ENCODE peak calls at places on chromosomes 4 and X, in four cellular contexts. F is mesendoderm, I is neural progenitor cell, L is mammary epithelial cell. D is an unnamed sample.
A peak's percentile ranks its signal among the peaks of the same experiment; 100 is the strongest.

GRCh38 chr4:89316931-89317366 is 9.3 kb upstream of the GPRIN3 start:
- DNase-seq in F (peak; percentile 21), I (no peak), L (no peak), D (no peak)

GRCh38 chr4:113162089-113162488 is 112.6 kb downstream of the ANK2 start:
- DNase-seq in F (no peak), I (no peak), L (peak; percentile 43), D (no peak)

GRCh38 chrX:94178145-94178790 is 504.3 kb downstream of the FAM133A start:
- DNase-seq in F (no peak), I (no peak), L (peak; percentile 72), D (no peak)

GRCh38 chrX:39905475-39905889 is 192.3 kb downstream of the BCOR start:
- DNase-seq in F (no peak), I (no peak), L (no peak), D (no peak)

GRCh38 chr4:173237152-173237551 is 68.5 kb downstream of the GALNT7 start:
- DNase-seq in F (no peak), I (no peak), L (peak; percentile 33), D (no peak)

GRCh38 chrX:78327370-78328048 is at the start of gene CYSLTR1:
- DNase-seq in F (no peak), I (peak; percentile 1), L (no peak), D (no peak)

GRCh38 chr4:83722730-83723269 is 186.9 kb downstream of the GPAT3 start:
- DNase-seq in F (no peak), I (no peak), L (no peak), D (no peak)

GRCh38 chrX:17369294-17369693 is 5.7 kb upstream of the NHS start:
- DNase-seq in F (no peak), I (no peak), L (no peak), D (no peak)

GRCh38 chr4:58138786-58139185 is 1028.6 kb upstream of the IGFBP7 start:
- DNase-seq in F (no peak), I (no peak), L (no peak), D (no peak)

GRCh38 chr4:108149588-108150380 is 18.9 kb downstream of the LEF1 start:
- DNase-seq in F (no peak), I (no peak), L (no peak), D (no peak)

GRCh38 chrX:22392176-22392814 is 119.6 kb downstream of the CBLL2 start:
- DNase-seq in F (no peak), I (no peak), L (no peak), D (no peak)

GRCh38 chrX:154529206-154529612 is 13.2 kb upstream of the FAM3A start:
- DNase-seq in F (no peak), I (no peak), L (no peak), D (peak; percentile 69)

GRCh38 chr4:54475546-54475945 is 182.2 kb upstream of the KIT start:
- DNase-seq in F (peak; percentile 29), I (no peak), L (no peak), D (no peak)

GRCh38 chrX:23332101-23332887 is 2.4 kb upstream of the PTCHD1 start:
- DNase-seq in F (no peak), I (peak; percentile 29), L (no peak), D (no peak)

GRCh38 chr4:89868999-89869589 is 25.6 kb upstream of the MMRN1 start:
- DNase-seq in F (no peak), I (no peak), L (no peak), D (no peak)

GRCh38 chr4:158172558-158173258 is at the start of gene GASK1B:
- DNase-seq in F (peak; percentile 74), I (peak; percentile 49), L (peak; percentile 42), D (peak; percentile 29)

GRCh38 chrX:31243804-31244203 is 172.0 kb upstream of the FTHL17 start:
- DNase-seq in F (no peak), I (no peak), L (no peak), D (no peak)

GRCh38 chr4:95478679-95479078 is 70.1 kb downstream of the UNC5C start:
- DNase-seq in F (peak; percentile 49), I (no peak), L (no peak), D (no peak)

GRCh38 chr4:78645853-78646757 is 94.5 kb downstream of the ANXA3 start:
- DNase-seq in F (no peak), I (no peak), L (peak; percentile 93), D (peak; percentile 78)

GRCh38 chr4:59517007-59517406 is 1683.1 kb upstream of the ADGRL3 start:
- DNase-seq in F (no peak), I (no peak), L (no peak), D (no peak)

GRCh38 chr4:184544711-184545409 is 70.5 kb upstream of the IRF2 start:
- DNase-seq in F (peak; percentile 33), I (no peak), L (no peak), D (no peak)

GRCh38 chrX:39855748-39856129 is 242.0 kb downstream of the BCOR start:
- DNase-seq in F (peak; percentile 65), I (no peak), L (peak; percentile 19), D (no peak)

GRCh38 chrX:15674514-15674898 is 9.9 kb upstream of the CLTRN start:
- DNase-seq in F (no peak), I (peak; percentile 92), L (peak; percentile 95), D (peak; percentile 89)

GRCh38 chr4:138096384-138097062 is 145.6 kb downstream of the SLC7A11 start:
- DNase-seq in F (no peak), I (no peak), L (no peak), D (no peak)

GRCh38 chrX:154526901-154527675 is 11.1 kb upstream of the FAM3A start:
- DNase-seq in F (peak; percentile 88), I (peak; percentile 88), L (peak; percentile 69), D (peak; percentile 83)

GRCh38 chrX:107627792-107628661 is at the start of gene PRPS1:
- DNase-seq in F (peak; percentile 98), I (peak; percentile 100), L (peak; percentile 90), D (peak; percentile 93)

GRCh38 chr4:159103406-159104131 is 690 bp downstream of the RAPGEF2 start:
- DNase-seq in F (peak; percentile 63), I (peak; percentile 78), L (peak; percentile 55), D (peak; percentile 40)

GRCh38 chrX:79413009-79413408 is 45.9 kb upstream of the ITM2A start:
- DNase-seq in F (peak; percentile 12), I (peak; percentile 22), L (peak; percentile 7), D (no peak)

GRCh38 chr4:94304365-94304971 is 38.2 kb downstream of the HPGDS start:
- DNase-seq in F (peak; percentile 25), I (peak; percentile 31), L (peak; percentile 15), D (peak; percentile 6)

GRCh38 chr4:179307297-179308136 is 1865.3 kb upstream of the AGA start:
- DNase-seq in F (peak; percentile 71), I (peak; percentile 71), L (peak; percentile 15), D (no peak)

GRCh38 chrX:154432210-154432609 is 3.7 kb downstream of the ATP6AP1 start:
- DNase-seq in F (no peak), I (no peak), L (no peak), D (no peak)

GRCh38 chr4:151315212-151315886 is 10.1 kb downstream of the SH3D19 start:
- DNase-seq in F (no peak), I (no peak), L (peak; percentile 56), D (no peak)

GRCh38 chrX:44244008-44244407 is 99.5 kb downstream of the EFHC2 start:
- DNase-seq in F (peak; percentile 26), I (peak; percentile 28), L (peak; percentile 26), D (no peak)

GRCh38 chrX:124194903-124195302 is 137.6 kb upstream of the TEX13D start:
- DNase-seq in F (no peak), I (no peak), L (no peak), D (no peak)
- H3K4me2 ChIP-seq in F (no peak overlapping the region), I (no peak overlapping the region), L (no peak overlapping the region), D (no peak overlapping the region)

DNA sequence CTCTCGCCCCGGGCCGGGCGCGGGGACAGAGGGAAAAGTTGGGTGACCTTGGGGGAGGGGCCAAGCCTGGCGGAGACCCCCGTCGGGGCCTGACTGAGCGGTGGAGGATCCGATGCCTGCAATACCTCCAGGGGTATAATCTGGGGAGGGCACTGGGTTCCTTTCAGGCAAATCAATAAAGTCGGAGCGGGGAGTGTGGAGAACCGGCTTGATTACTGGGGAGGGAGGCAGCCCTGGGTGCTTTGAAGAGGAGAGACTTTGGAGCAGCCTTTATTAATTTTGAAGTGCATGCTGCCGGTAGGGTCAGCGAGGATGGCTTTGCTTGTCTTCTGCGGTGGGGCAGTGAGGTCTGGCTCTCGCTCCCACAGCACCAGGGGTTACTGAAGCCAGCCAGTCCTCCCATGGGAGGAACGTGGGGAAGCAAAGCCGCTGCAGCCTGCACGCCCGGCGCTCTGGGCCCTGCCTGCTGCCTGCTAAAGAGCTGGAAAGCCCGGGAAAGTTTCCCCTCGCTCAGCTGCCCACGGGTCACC is 396 bp upstream of the LGI2 start:
- DNase-seq in F (peak; percentile 43), I (peak; percentile 50), L (no peak), D (no peak)
- H3K4me3 ChIP-seq in F (peak overlapping the region; percentile 27), I (peak overlapping the region; percentile 64), L (no peak overlapping the region), D (no peak overlapping the region)

GRCh38 chr4:40164459-40164858 is 32.4 kb upstream of the RHOH start:
- DNase-seq in F (no peak), I (no peak), L (no peak), D (no peak)

GRCh38 chr4:40157444-40157843 is 39.4 kb upstream of the RHOH start:
- DNase-seq in F (no peak), I (no peak), L (no peak), D (no peak)

GRCh38 chr4:40165931-40166330 is 30.9 kb upstream of the RHOH start:
- DNase-seq in F (no peak), I (no peak), L (no peak), D (no peak)

GRCh38 chr4:40160258-40160657 is 36.6 kb upstream of the RHOH start:
- DNase-seq in F (no peak), I (no peak), L (no peak), D (no peak)
- H3K4me2 ChIP-seq in F (no peak overlapping the region), I (no peak overlapping the region), L (no peak overlapping the region), D (no peak overlapping the region)

GRCh38 chr4:133149932-133150642 is 993 bp downstream of the PCDH10 start:
- DNase-seq in F (no peak), I (no peak), L (no peak), D (no peak)

GRCh38 chr4:133151681-133152329 is 2.7 kb downstream of the PCDH10 start:
- DNase-seq in F (peak; percentile 78), I (peak; percentile 74), L (no peak), D (no peak)

GRCh38 chr4:133152330-133152791 is 3.3 kb downstream of the PCDH10 start:
- DNase-seq in F (peak; percentile 25), I (peak; percentile 46), L (no peak), D (no peak)

GRCh38 chr4:133150643-133151300 is 1.7 kb downstream of the PCDH10 start:
- DNase-seq in F (peak; percentile 47), I (peak; percentile 55), L (no peak), D (no peak)

GRCh38 chr4:133151301-133151680 is 2.2 kb downstream of the PCDH10 start:
- DNase-seq in F (peak; percentile 60), I (peak; percentile 67), L (no peak), D (no peak)
- H3K4me3 ChIP-seq in F (peak overlapping the region; percentile 64), I (peak overlapping the region; percentile 57), L (no peak overlapping the region), D (no peak overlapping the region)

GRCh38 chr4:87419578-87420249 is 2.7 kb upstream of the NUDT9 start:
- DNase-seq in F (no peak), I (peak; percentile 40), L (no peak), D (no peak)
- H3K4me2 ChIP-seq in F (no peak overlapping the region), I (no peak overlapping the region), L (no peak overlapping the region), D (peak overlapping the region; percentile 28)

GRCh38 chr4:1171306-1172227 is 816 bp downstream of the SPON2 start:
- DNase-seq in F (peak; percentile 34), I (peak; percentile 70), L (no peak), D (no peak)
- H3K4me3 ChIP-seq in F (no peak overlapping the region), I (peak overlapping the region; percentile 45), L (no peak overlapping the region), D (no peak overlapping the region)

GRCh38 chrX:13836575-13836974 is 19.7 kb upstream of the GPM6B start:
- DNase-seq in F (no peak), I (no peak), L (no peak), D (no peak)
- H3K4me2 ChIP-seq in F (no peak overlapping the region), I (peak overlapping the region; percentile 45), L (no peak overlapping the region), D (no peak overlapping the region)

D was measured in PC-9.